ENCODE peak calls at places on chromosomes 12 and 14, in seven cellular contexts. Y, Z, S, M, Q, O and B are unnamed samples.

GRCh38 chr12:120736404-120737331 is 11.0 kb downstream of the ACADS start:
- DNase-seq in Y (no peak), Q (no peak), Z (no peak), M (no peak), S (no peak), O (no peak), B (no peak)

GRCh38 chr12:70070494-70071007 is 172.7 kb upstream of the CNOT2 start:
- DNase-seq in Y (no peak), Z (no peak), M (no peak), Q (no peak), S (no peak), O (no peak), B (no peak)

GRCh38 chr12:78799679-78800078 is 64.9 kb upstream of the SYT1 start:
- DNase-seq in M (no peak), S (no peak), Q (no peak), Y (no peak), Z (no peak), O (peak; percentile 36), B (no peak)

GRCh38 chr12:61823102-61823501 is 437.1 kb upstream of the USP15 start:
- DNase-seq in O (no peak), Y (no peak), Q (no peak), M (no peak), Z (no peak), S (no peak), B (no peak)

GRCh38 chr14:61653507-61653906 is 41.8 kb upstream of the HIF1A start:
- DNase-seq in Q (peak; percentile 36), Z (no peak), O (no peak), Y (peak; percentile 92), M (peak; percentile 51), S (peak; percentile 18), B (peak; percentile 60)

GRCh38 chr12:113642216-113642615 is 170.5 kb upstream of the LHX5 start:
- DNase-seq in S (no peak), O (no peak), Q (no peak), M (no peak), Y (no peak), Z (no peak), B (no peak)

GRCh38 chr12:53495903-53496751 is 3.1 kb downstream of the MAP3K12 start:
- DNase-seq in M (peak; percentile 64), Z (no peak), Q (peak; percentile 78), O (no peak), Y (no peak), S (peak; percentile 62), B (peak; percentile 65)

GRCh38 chr12:56188786-56189335 is 422 bp downstream of the SMARCC2 start:
- DNase-seq in Q (peak; percentile 70), O (peak; percentile 13), Z (no peak), M (no peak), Y (peak; percentile 18), S (no peak), B (no peak)

GRCh38 chr12:95205685-95206084 is 11.6 kb downstream of the FGD6 start:
- DNase-seq in M (peak; percentile 70), Q (peak; percentile 24), S (peak; percentile 13), Z (no peak), O (peak; percentile 16), Y (peak; percentile 84), B (no peak)
- H3K27ac ChIP-seq in M (peak overlapping the region; percentile 85), Q (peak overlapping the region; percentile 26), S (no peak overlapping the region), Z (peak overlapping the region; percentile 81), O (peak overlapping the region; percentile 37), Y (peak overlapping the region; percentile 81), B (peak overlapping the region; percentile 75)

GRCh38 chr14:67820428-67820881 is 876 bp downstream of the RAD51B start:
- DNase-seq in Y (peak; percentile 24), O (no peak), S (peak; percentile 29), Z (no peak), Q (no peak), M (peak; percentile 23), B (no peak)

GRCh38 chr14:67816326-67817009 is at the start of gene ZFYVE26:
- DNase-seq in M (peak; percentile 96), O (peak; percentile 98), S (peak; percentile 97), Z (peak; percentile 68), Y (peak; percentile 96), Q (peak; percentile 98), B (peak; percentile 94)

GRCh38 chr14:67821121-67821520 is 1.5 kb downstream of the RAD51B start:
- DNase-seq in M (no peak), Q (no peak), S (no peak), Z (no peak), O (no peak), Y (no peak), B (no peak)

GRCh38 chr14:67817750-67818438 is 1.5 kb upstream of the ZFYVE26 start:
- DNase-seq in M (peak; percentile 19), O (no peak), Z (no peak), Q (no peak), S (no peak), Y (no peak), B (no peak)

DNA sequence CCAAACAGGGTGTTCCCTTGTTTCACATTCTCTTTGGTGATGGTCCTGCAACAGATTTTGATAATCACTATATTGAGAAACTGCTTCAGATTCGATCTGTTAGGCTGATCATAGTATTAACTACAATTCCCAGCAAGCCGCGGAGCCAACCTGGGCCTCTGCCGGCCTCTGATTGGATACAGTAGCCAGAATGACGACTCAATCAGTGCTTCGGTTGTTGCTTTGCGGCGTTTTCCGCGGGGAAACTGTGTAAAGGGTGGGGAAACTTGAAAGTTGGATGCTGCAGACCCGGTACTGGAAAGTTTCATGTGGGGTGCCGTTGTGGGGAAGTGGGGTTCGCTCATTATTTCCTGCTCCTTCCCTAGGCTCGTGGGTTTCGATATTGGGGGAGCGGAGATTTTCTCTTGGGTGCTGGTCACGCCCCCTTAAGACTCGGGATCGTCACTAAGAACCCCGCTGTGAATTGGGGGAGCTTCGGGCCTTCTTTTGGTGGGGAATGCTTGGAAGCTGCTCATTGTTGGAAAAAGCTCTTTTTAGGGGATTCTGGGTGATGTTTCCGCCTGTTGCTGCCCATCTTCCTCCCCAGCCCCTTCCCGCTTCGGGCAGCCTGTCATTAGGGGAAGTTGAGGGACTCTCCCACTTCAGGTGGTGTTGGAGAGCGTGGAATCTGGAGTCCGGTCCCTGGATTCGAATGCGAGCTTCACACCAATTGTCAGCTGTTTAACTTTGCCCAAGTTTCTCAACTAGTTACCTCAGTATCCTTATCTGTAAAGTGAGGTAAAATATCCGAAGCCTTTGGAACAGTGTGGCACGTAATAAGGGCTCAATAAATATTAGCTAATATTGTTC is at the start of gene RAD51B:
- DNase-seq in Q (peak; percentile 95), Y (peak; percentile 91), Z (peak; percentile 44), M (peak; percentile 91), O (peak; percentile 87), S (peak; percentile 88), B (peak; percentile 87)
- TF ChIP-seq POLR2A in Q (no peak), Y (peak; percentile 51), Z (no peak), M (no peak), O (peak; percentile 40), S (no peak), B (no peak)

DNA sequence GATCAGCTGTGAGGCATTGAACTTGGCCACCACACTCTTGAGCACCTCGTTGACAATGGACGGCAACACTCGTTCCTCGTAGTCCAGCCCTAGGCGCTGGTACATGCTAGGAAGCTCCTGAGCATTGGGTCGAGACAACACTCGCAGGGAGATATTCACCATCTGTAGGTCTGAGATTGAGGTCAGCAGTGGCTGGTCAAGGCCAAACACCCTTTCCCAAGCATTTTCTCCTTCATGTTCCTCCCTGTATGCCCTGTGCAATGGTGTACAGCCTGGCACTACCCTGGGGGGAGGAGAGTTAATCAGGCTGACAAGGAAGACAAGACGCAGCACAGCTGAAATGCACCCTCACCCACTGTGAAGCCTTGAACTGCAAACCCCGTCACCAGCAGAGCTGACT is 2.0 kb downstream of the PHB2 start:
- DNase-seq in Z (no peak), Q (no peak), M (no peak), Y (no peak), O (no peak), S (no peak), B (no peak)
- H3K27ac ChIP-seq in Z (no peak overlapping the region), Q (no peak overlapping the region), M (no peak overlapping the region), Y (no peak overlapping the region), O (no peak overlapping the region), S (no peak overlapping the region), B (no peak overlapping the region)

GRCh38 chr14:68783408-68784297 is 9.2 kb downstream of the ZFP36L1 start:
- DNase-seq in Q (peak; percentile 12), Y (no peak), Z (no peak), M (peak; percentile 1), O (no peak), S (peak; percentile 95), B (no peak)
- TF ChIP-seq POLR2A in Q (no peak), Y (no peak), Z (no peak), M (no peak), O (no peak), S (peak; percentile 53), B (no peak)

DNA sequence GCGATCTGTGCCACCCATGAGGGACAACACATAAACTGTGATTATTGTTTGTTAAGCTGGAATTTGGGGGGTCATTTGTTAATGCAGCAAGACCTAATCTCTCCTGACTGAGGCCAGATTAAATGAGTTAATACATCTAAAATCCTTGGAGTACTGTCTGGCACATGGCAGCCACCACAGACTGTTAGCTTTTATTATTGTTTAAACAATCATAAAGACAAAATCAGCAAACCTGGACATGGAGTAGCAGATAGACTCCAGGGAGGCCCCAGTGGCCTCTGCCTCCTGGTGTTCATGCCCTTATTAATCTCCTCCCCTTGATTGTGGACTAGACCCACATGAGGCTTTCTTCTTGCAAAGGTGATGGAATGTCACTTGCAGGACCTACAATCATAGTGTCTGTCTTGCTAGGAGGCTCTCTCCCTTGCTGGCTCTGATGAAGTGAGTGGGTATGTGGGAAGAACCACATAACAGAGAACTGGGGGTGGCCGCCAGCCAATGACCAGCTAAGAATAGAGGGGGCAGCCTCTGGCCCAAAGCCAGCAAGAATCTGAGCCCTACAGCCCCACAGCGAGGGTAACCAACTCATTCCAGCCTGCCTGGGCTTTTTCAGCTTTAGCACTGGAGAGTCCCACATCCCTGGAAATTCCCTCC is 142.0 kb downstream of the SCARB1 start:
- DNase-seq in Y (no peak), S (no peak), M (no peak), Q (no peak), Z (no peak), O (no peak), B (no peak)
- H3K27ac ChIP-seq in Y (peak overlapping the region; percentile 80), S (no peak overlapping the region), M (peak overlapping the region; percentile 69), Q (no peak overlapping the region), Z (peak overlapping the region; percentile 17), O (peak overlapping the region; percentile 80), B (no peak overlapping the region)

GRCh38 chr12:106431839-106432411 is 74.4 kb downstream of the POLR3B start:
- DNase-seq in S (no peak), M (no peak), Z (no peak), Y (no peak), Q (no peak), O (no peak), B (no peak)
- TF ChIP-seq POLR2A in S (no peak), M (no peak), Z (no peak), Y (no peak), Q (no peak), O (no peak), B (no peak)

DNA sequence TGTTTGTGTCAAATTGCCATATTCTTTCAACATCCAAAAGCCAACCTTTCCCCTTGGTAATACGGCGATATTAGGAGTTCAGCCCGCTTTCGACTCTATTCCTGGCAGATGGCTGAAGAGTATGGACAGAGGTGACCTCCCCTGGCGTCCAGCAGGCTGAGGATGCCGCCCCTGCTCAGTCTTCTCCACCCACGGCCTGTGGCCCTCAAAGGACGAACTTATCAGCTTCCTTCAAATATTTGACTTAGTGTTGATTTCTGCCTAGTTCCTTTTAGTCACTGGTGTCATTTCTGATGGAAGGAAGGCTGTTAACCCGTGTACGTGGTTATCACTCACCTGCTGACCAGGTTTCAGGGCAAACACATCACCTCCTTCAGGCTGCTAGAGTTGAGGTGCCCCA is 65.0 kb downstream of the TESC start:
- DNase-seq in Y (no peak), M (no peak), O (no peak), Q (no peak), Z (no peak), S (no peak), B (no peak)
- H3K27ac ChIP-seq in Y (no peak overlapping the region), M (no peak overlapping the region), O (no peak overlapping the region), Q (no peak overlapping the region), Z (no peak overlapping the region), S (peak overlapping the region; percentile 81), B (peak overlapping the region; percentile 54)

GRCh38 chr14:50943943-50944646 is at the start of gene PYGL:
- DNase-seq in Y (peak; percentile 57), M (peak; percentile 85), Z (no peak), O (peak; percentile 65), Q (peak; percentile 70), S (peak; percentile 74), B (peak; percentile 79)
- TF ChIP-seq POLR2A in Y (no peak), M (peak; percentile 59), Z (peak; percentile 73), O (peak; percentile 71), Q (no peak), S (no peak), B (no peak)